ENCODE peak calls at places on chromosomes 3 and 15, in nine cellular contexts. X, Q, K, M, G, Y, P, B and A are unnamed samples.

GRCh38 chr3:123880998-123881561 is 3.1 kb downstream of the MYLK start:
- DNase-seq in X (no peak), Q (peak; percentile 64), K (no peak), M (no peak), G (no peak), Y (peak; percentile 52), P (peak; percentile 40), B (no peak), A (no peak)

GRCh38 chr15:91072162-91072561 is 27.9 kb upstream of the SV2B start:
- DNase-seq in X (no peak), Q (no peak), K (no peak), M (no peak), G (no peak), Y (no peak), P (no peak), B (no peak), A (no peak)

GRCh38 chr15:45855210-45855906 is 220.5 kb downstream of the SQOR start:
- DNase-seq in X (no peak), Q (peak; percentile 83), K (no peak), M (peak; percentile 44), G (no peak), Y (no peak), P (peak; percentile 25), B (peak; percentile 25), A (no peak)

GRCh38 chr3:97901327-97902295 is 70.6 kb downstream of the RIOX2 start:
- DNase-seq in X (no peak), Q (no peak), K (no peak), M (no peak), G (no peak), Y (no peak), P (peak; percentile 32), B (no peak), A (no peak)

GRCh38 chr15:64070965-64071851 is 22.4 kb downstream of the CIAO2A start:
- DNase-seq in X (no peak), Q (peak; percentile 75), K (peak; percentile 27), M (peak; percentile 50), G (no peak), Y (peak; percentile 84), P (peak; percentile 74), B (no peak), A (peak; percentile 85)

GRCh38 chr3:10568549-10568948 is 63.2 kb upstream of the ATP2B2 start:
- DNase-seq in X (no peak), Q (no peak), K (no peak), M (no peak), G (no peak), Y (no peak), P (no peak), B (no peak), A (no peak)

GRCh38 chr15:22831473-22831872 is 7.0 kb upstream of the NIPA2 start:
- DNase-seq in X (no peak), Q (peak; percentile 25), K (no peak), M (no peak), G (no peak), Y (no peak), P (no peak), B (no peak), A (no peak)

GRCh38 chr3:148372476-148372875 is 325.2 kb upstream of the AGTR1 start:
- DNase-seq in X (no peak), Q (peak; percentile 3), K (no peak), M (no peak), G (no peak), Y (peak; percentile 13), P (no peak), B (no peak), A (no peak)

GRCh38 chr3:49378249-49378899 is 20.2 kb upstream of the GPX1 start:
- DNase-seq in X (peak; percentile 70), Q (peak; percentile 44), K (no peak), M (peak; percentile 76), G (no peak), Y (peak; percentile 94), P (peak; percentile 18), B (no peak), A (no peak)

GRCh38 chr3:31753050-31753425 is 220.3 kb downstream of the STT3B start:
- DNase-seq in X (no peak), Q (no peak), K (no peak), M (no peak), G (no peak), Y (no peak), P (no peak), B (no peak), A (no peak)

GRCh38 chr15:46296797-46297196 is 662.0 kb downstream of the SQOR start:
- DNase-seq in X (no peak), Q (no peak), K (no peak), M (no peak), G (no peak), Y (no peak), P (no peak), B (no peak), A (no peak)

GRCh38 chr3:5197022-5197421 is 9.5 kb downstream of the EDEM1 start:
- DNase-seq in X (no peak), Q (no peak), K (no peak), M (no peak), G (no peak), Y (peak; percentile 76), P (no peak), B (no peak), A (no peak)

GRCh38 chr3:5197470-5198312 is 10.2 kb downstream of the EDEM1 start:
- DNase-seq in X (no peak), Q (peak; percentile 43), K (no peak), M (no peak), G (no peak), Y (peak; percentile 43), P (no peak), B (peak; percentile 62), A (no peak)

GRCh38 chr3:5194801-5195509 is 7.4 kb downstream of the EDEM1 start:
- DNase-seq in X (no peak), Q (peak; percentile 95), K (no peak), M (no peak), G (peak; percentile 15), Y (peak; percentile 93), P (peak; percentile 67), B (peak; percentile 68), A (no peak)

GRCh38 chr3:5194341-5194740 is 6.8 kb downstream of the EDEM1 start:
- DNase-seq in X (no peak), Q (peak; percentile 11), K (no peak), M (no peak), G (no peak), Y (no peak), P (no peak), B (no peak), A (no peak)

DNA sequence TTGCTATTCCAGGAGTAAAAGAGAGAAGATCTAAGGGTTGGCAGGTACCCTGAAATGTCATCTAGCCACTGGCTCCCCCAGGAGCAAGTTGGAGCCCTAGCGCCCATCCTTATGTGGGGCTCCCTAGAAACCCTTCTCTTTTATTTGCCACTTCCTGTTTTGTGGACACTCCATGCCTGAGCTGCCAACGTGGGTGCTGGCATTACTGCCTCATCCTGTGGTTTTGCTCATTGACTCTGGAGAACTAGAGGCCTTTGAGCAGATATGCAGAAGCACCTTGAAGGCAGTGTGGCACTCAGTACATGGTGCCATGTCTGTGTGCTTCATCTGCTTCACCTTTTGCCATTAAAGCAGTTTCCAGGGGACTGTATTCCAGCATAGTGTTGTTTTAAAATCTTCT is 8.1 kb downstream of the EDEM1 start:
- DNase-seq in X (peak; percentile 67), Q (peak; percentile 39), K (peak; percentile 32), M (peak; percentile 35), G (no peak), Y (peak; percentile 31), P (no peak), B (peak; percentile 94), A (no peak)
- H3K27ac ChIP-seq in X (peak overlapping the region; percentile 34), Q (peak overlapping the region; percentile 76), K (peak overlapping the region; percentile 13), M (peak overlapping the region; percentile 58), G (no peak overlapping the region), Y (peak overlapping the region; percentile 35), P (no peak overlapping the region), B (peak overlapping the region; percentile 57), A (peak overlapping the region; percentile 78)

GRCh38 chr3:109337393-109337792 is at the start of gene DPPA4:
- DNase-seq in X (no peak), Q (no peak), K (no peak), M (no peak), G (no peak), Y (no peak), P (no peak), B (no peak), A (no peak)
- H3K4me3 ChIP-seq in X (peak within 1 kb of the TSS; percentile 34), Q (no peak within 1 kb of the TSS), K (peak within 1 kb of the TSS; percentile 37), M (no peak within 1 kb of the TSS), G (peak within 1 kb of the TSS; percentile 28), Y (no peak within 1 kb of the TSS), P (no peak within 1 kb of the TSS), B (no peak within 1 kb of the TSS), A (peak within 1 kb of the TSS; percentile 35)

DNA sequence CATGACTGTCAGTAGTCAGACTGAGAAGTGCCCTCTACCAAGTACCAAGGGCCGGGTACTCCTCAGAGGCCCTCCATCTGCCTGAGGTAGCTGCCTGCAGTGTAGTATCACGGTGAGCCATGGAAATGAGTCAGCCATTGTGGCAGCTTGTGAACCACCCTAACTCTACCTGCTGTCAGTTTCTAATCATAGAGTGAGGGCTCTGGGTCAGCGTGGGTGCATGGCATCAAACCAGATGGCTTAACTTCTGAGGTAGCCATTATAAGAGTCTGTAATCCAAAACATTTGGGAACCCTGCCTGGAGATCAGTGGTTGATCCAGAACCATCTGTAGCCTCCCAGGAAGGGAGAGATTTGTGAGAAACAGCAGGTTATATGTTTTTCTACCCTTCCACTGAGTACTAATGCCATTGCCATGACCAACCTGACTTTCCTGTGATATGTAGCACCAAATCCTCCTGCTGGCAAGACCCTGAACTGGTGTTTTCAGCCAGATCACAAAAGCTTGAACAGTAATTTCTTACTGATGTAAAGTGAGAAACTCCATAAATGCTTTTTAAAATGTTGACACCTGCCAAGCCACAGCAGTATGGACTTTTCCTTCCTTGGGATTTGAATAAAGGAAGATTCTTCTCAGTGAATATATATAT is 38.9 kb downstream of the ABHD2 start:
- DNase-seq in X (no peak), Q (peak; percentile 69), K (no peak), M (no peak), G (no peak), Y (no peak), P (no peak), B (no peak), A (no peak)
- H3K27ac ChIP-seq in X (peak overlapping the region; percentile 64), Q (peak overlapping the region; percentile 63), K (peak overlapping the region; percentile 53), M (peak overlapping the region; percentile 60), G (no peak overlapping the region), Y (no peak overlapping the region), P (peak overlapping the region; percentile 84), B (no peak overlapping the region), A (no peak overlapping the region)

GRCh38 chr3:129344540-129345220 is 66.0 kb downstream of the HMCES start:
- DNase-seq in X (no peak), Q (no peak), K (no peak), M (no peak), G (no peak), Y (no peak), P (no peak), B (no peak), A (no peak)
- H3K4me3 ChIP-seq in X (no peak overlapping the region), Q (no peak overlapping the region), K (peak overlapping the region; percentile 28), M (no peak overlapping the region), G (no peak overlapping the region), Y (no peak overlapping the region), P (no peak overlapping the region), B (no peak overlapping the region), A (peak overlapping the region; percentile 38)